ENCODE peak calls at places on chromosomes 3 and 15, in six cellular contexts. One of them, this sample, is unnamed.

GRCh38 chr3:105364113-105364512 is 2.6 kb upstream of the ALCAM start:
- DNase-seq in HCT116: no peak
- DNase-seq in adrenal gland: peak
- DNase-seq in hepatocyte: no peak
- DNase-seq in PC-9: no peak
- DNase-seq in GM23338: no peak
- DNase-seq in this sample: no peak

GRCh38 chr15:65355173-65355982 is 22.4 kb downstream of the IGDCC3 start:
- DNase-seq in HCT116: no peak
- DNase-seq in adrenal gland: no peak
- DNase-seq in hepatocyte: peak
- DNase-seq in PC-9: no peak
- DNase-seq in GM23338: peak
- DNase-seq in this sample: no peak

GRCh38 chr3:123371426-123371825 is 77.5 kb downstream of the ADCY5 start:
- DNase-seq in HCT116: no peak
- DNase-seq in adrenal gland: no peak
- DNase-seq in hepatocyte: no peak
- DNase-seq in PC-9: no peak
- DNase-seq in GM23338: no peak
- DNase-seq in this sample: no peak

GRCh38 chr3:127177226-127177625 is 15.7 kb upstream of the PRR23E start:
- DNase-seq in HCT116: no peak
- DNase-seq in adrenal gland: no peak
- DNase-seq in hepatocyte: no peak
- DNase-seq in PC-9: peak
- DNase-seq in GM23338: no peak
- DNase-seq in this sample: peak

GRCh38 chr15:45181491-45182285 is 6.1 kb downstream of the SHF start:
- DNase-seq in HCT116: no peak
- DNase-seq in adrenal gland: no peak
- DNase-seq in hepatocyte: no peak
- DNase-seq in PC-9: no peak
- DNase-seq in GM23338: peak
- DNase-seq in this sample: no peak

GRCh38 chr15:78551902-78552301 is 11.7 kb downstream of the PSMA4 start:
- DNase-seq in HCT116: no peak
- DNase-seq in adrenal gland: no peak
- DNase-seq in hepatocyte: no peak
- DNase-seq in PC-9: no peak
- DNase-seq in GM23338: no peak
- DNase-seq in this sample: no peak

GRCh38 chr15:45094358-45094730 is 19.6 kb downstream of the DUOX2 start:
- DNase-seq in HCT116: no peak
- DNase-seq in adrenal gland: peak
- DNase-seq in hepatocyte: peak
- DNase-seq in PC-9: no peak
- DNase-seq in GM23338: no peak
- DNase-seq in this sample: no peak

GRCh38 chr15:68781766-68782588 is 38.7 kb downstream of the ANP32A start:
- DNase-seq in HCT116: no peak
- DNase-seq in adrenal gland: peak
- DNase-seq in hepatocyte: no peak
- DNase-seq in PC-9: no peak
- DNase-seq in GM23338: no peak
- DNase-seq in this sample: no peak

GRCh38 chr3:104510091-104510860 is 856.4 kb upstream of the ALCAM start:
- DNase-seq in HCT116: no peak
- DNase-seq in adrenal gland: no peak
- DNase-seq in hepatocyte: no peak
- DNase-seq in PC-9: no peak
- DNase-seq in GM23338: no peak
- DNase-seq in this sample: no peak

GRCh38 chr15:25674948-25675347 is 188.2 kb downstream of the ATP10A start:
- DNase-seq in HCT116: no peak
- DNase-seq in adrenal gland: no peak
- DNase-seq in hepatocyte: no peak
- DNase-seq in PC-9: no peak
- DNase-seq in GM23338: no peak
- DNase-seq in this sample: no peak

GRCh38 chr15:81274932-81275341 is 49.0 kb downstream of the STARD5 start:
- DNase-seq in HCT116: peak
- DNase-seq in adrenal gland: peak
- DNase-seq in hepatocyte: peak
- DNase-seq in PC-9: peak
- DNase-seq in GM23338: peak
- DNase-seq in this sample: peak

GRCh38 chr3:14810070-14810732 is 8.6 kb upstream of the FGD5 start:
- DNase-seq in HCT116: no peak
- DNase-seq in adrenal gland: peak
- DNase-seq in hepatocyte: peak
- DNase-seq in PC-9: no peak
- DNase-seq in GM23338: peak
- DNase-seq in this sample: no peak

GRCh38 chr15:58201536-58201935 is 63.4 kb downstream of the AQP9 start:
- DNase-seq in HCT116: no peak
- DNase-seq in adrenal gland: no peak
- DNase-seq in hepatocyte: no peak
- DNase-seq in PC-9: no peak
- DNase-seq in GM23338: no peak
- DNase-seq in this sample: no peak

GRCh38 chr15:68503791-68504720 is 72.1 kb upstream of the ITGA11 start:
- DNase-seq in HCT116: no peak
- DNase-seq in adrenal gland: no peak
- DNase-seq in hepatocyte: no peak
- DNase-seq in PC-9: no peak
- DNase-seq in GM23338: no peak
- DNase-seq in this sample: no peak

GRCh38 chr15:74954515-74954914 is 2.1 kb downstream of the RPP25 start:
- DNase-seq in HCT116: no peak
- DNase-seq in adrenal gland: peak
- DNase-seq in hepatocyte: peak
- DNase-seq in PC-9: no peak
- DNase-seq in GM23338: no peak
- DNase-seq in this sample: no peak

GRCh38 chr3:139607981-139608380 is 68.4 kb upstream of the RBP1 start:
- DNase-seq in HCT116: no peak
- DNase-seq in adrenal gland: no peak
- DNase-seq in hepatocyte: no peak
- DNase-seq in PC-9: no peak
- DNase-seq in GM23338: peak
- DNase-seq in this sample: no peak

GRCh38 chr15:93250212-93250611 is 161.2 kb upstream of the RGMA start:
- DNase-seq in HCT116: no peak
- DNase-seq in adrenal gland: peak
- DNase-seq in hepatocyte: no peak
- DNase-seq in PC-9: no peak
- DNase-seq in GM23338: no peak
- DNase-seq in this sample: no peak

GRCh38 chr15:68806220-68807105 is 14.2 kb downstream of the ANP32A start:
- DNase-seq in HCT116: no peak
- DNase-seq in adrenal gland: no peak
- DNase-seq in hepatocyte: no peak
- DNase-seq in PC-9: no peak
- DNase-seq in GM23338: no peak
- DNase-seq in this sample: no peak

GRCh38 chr3:15768421-15769255 is 29.1 kb downstream of the ANKRD28 start:
- DNase-seq in HCT116: peak
- DNase-seq in adrenal gland: peak
- DNase-seq in hepatocyte: peak
- DNase-seq in PC-9: no peak
- DNase-seq in GM23338: no peak
- DNase-seq in this sample: no peak

GRCh38 chr15:70047386-70048195 is 50.1 kb downstream of the TLE3 start:
- DNase-seq in HCT116: no peak
- DNase-seq in adrenal gland: no peak
- DNase-seq in hepatocyte: no peak
- DNase-seq in PC-9: no peak
- DNase-seq in GM23338: no peak
- DNase-seq in this sample: no peak

GRCh38 chr3:114904633-114905032 is 242.5 kb downstream of the ZBTB20 start:
- DNase-seq in HCT116: no peak
- DNase-seq in adrenal gland: no peak
- DNase-seq in hepatocyte: no peak
- DNase-seq in PC-9: no peak
- DNase-seq in GM23338: no peak
- DNase-seq in this sample: no peak

GRCh38 chr15:91265431-91265940 is 165.4 kb downstream of the SV2B start:
- DNase-seq in HCT116: no peak
- DNase-seq in adrenal gland: peak
- DNase-seq in hepatocyte: no peak
- DNase-seq in PC-9: no peak
- DNase-seq in GM23338: no peak
- DNase-seq in this sample: no peak

GRCh38 chr3:35772364-35773009 is 133.2 kb downstream of the ARPP21 start:
- DNase-seq in HCT116: no peak
- DNase-seq in adrenal gland: no peak
- DNase-seq in hepatocyte: no peak
- DNase-seq in PC-9: no peak
- DNase-seq in GM23338: no peak
- DNase-seq in this sample: no peak

GRCh38 chr3:58009026-58009748 is 965 bp downstream of the FLNB start:
- DNase-seq in HCT116: no peak
- DNase-seq in adrenal gland: no peak
- DNase-seq in hepatocyte: peak
- DNase-seq in PC-9: no peak
- DNase-seq in GM23338: peak
- DNase-seq in this sample: peak

GRCh38 chr15:63489352-63489751 is 15.0 kb upstream of the USP3 start:
- DNase-seq in HCT116: no peak
- DNase-seq in adrenal gland: no peak
- DNase-seq in hepatocyte: no peak
- DNase-seq in PC-9: no peak
- DNase-seq in GM23338: no peak
- DNase-seq in this sample: no peak

GRCh38 chr3:123758081-123758564 is 126.0 kb downstream of the MYLK start:
- DNase-seq in HCT116: no peak
- DNase-seq in adrenal gland: no peak
- DNase-seq in hepatocyte: no peak
- DNase-seq in PC-9: no peak
- DNase-seq in GM23338: no peak
- DNase-seq in this sample: no peak

GRCh38 chr15:53611145-53611920 is 148.1 kb downstream of the WDR72 start:
- DNase-seq in HCT116: no peak
- DNase-seq in adrenal gland: no peak
- DNase-seq in hepatocyte: no peak
- DNase-seq in PC-9: no peak
- DNase-seq in GM23338: peak
- DNase-seq in this sample: no peak

GRCh38 chr15:66253643-66254363 is at the start of gene MEGF11:
- DNase-seq in HCT116: no peak
- DNase-seq in adrenal gland: peak
- DNase-seq in hepatocyte: peak
- DNase-seq in PC-9: peak
- DNase-seq in GM23338: peak
- DNase-seq in this sample: no peak

GRCh38 chr3:85297291-85297690 is 338.5 kb downstream of the CADM2 start:
- DNase-seq in HCT116: no peak
- DNase-seq in adrenal gland: no peak
- DNase-seq in hepatocyte: no peak
- DNase-seq in PC-9: no peak
- DNase-seq in GM23338: no peak
- DNase-seq in this sample: no peak

GRCh38 chr3:138282836-138283235 is 46.8 kb downstream of the NME9 start:
- DNase-seq in HCT116: no peak
- DNase-seq in adrenal gland: no peak
- DNase-seq in hepatocyte: no peak
- DNase-seq in PC-9: no peak
- DNase-seq in GM23338: no peak
- DNase-seq in this sample: no peak
- H3K27ac ChIP-seq in HCT116: no peak
- H3K27ac ChIP-seq in adrenal gland: no peak
- H3K27ac ChIP-seq in hepatocyte: no peak
- H3K27ac ChIP-seq in PC-9: no peak
- H3K27ac ChIP-seq in GM23338: no peak
- H3K27ac ChIP-seq in this sample: no peak

GRCh38 chr15:98655732-98656131 is 7.4 kb downstream of the IGF1R start:
- DNase-seq in HCT116: no peak
- DNase-seq in adrenal gland: no peak
- DNase-seq in hepatocyte: no peak
- DNase-seq in PC-9: no peak
- DNase-seq in GM23338: no peak
- DNase-seq in this sample: no peak
- H3K27ac ChIP-seq in HCT116: no peak
- H3K27ac ChIP-seq in adrenal gland: no peak
- H3K27ac ChIP-seq in hepatocyte: no peak
- H3K27ac ChIP-seq in PC-9: no peak
- H3K27ac ChIP-seq in GM23338: no peak
- H3K27ac ChIP-seq in this sample: no peak

DNA sequence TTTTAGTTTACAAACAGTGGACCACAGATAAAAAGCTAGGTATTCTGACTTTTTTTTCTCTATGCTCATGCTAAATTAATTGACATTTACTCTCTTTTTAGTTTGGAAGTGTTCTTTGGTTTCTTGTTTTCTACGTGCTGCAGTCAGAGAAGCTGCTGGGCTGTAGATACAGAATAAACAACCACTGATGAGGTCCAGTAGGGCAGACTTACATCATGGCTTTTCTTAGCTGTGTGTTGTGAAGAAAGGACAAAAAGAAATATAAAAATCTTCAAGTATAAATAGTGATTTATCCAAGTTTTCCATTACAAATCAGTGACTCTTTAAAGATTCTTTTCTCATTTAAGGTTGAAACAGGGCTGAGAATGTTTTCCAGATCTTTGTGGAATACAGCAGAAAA is 122.2 kb downstream of the CMSS1 start:
- DNase-seq in HCT116: no peak
- DNase-seq in adrenal gland: no peak
- DNase-seq in hepatocyte: no peak
- DNase-seq in PC-9: no peak
- DNase-seq in GM23338: no peak
- DNase-seq in this sample: no peak
- H3K27ac ChIP-seq in HCT116: no peak
- H3K27ac ChIP-seq in adrenal gland: no peak
- H3K27ac ChIP-seq in hepatocyte: peak
- H3K27ac ChIP-seq in PC-9: no peak
- H3K27ac ChIP-seq in GM23338: no peak
- H3K27ac ChIP-seq in this sample: peak

DNA sequence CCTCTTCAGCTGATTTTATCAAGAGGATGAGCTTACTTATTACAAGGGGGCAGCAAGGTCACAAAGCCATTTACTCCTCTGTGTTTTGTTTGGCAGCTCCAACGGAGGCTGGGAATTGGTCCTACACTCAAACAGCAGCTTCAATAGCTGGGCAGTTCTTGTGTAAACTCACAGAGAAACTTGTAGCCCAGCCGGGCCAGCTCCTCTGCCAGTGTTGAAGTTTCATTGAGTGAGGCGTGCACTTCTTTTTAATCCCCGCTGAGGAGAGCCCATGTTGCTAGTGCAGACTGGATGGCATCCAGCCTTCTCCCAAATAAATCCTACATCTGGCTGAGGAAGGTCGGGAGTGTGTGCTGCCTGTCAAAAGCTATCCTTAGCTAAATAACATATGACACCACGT is 59.5 kb downstream of the BFSP2 start:
- DNase-seq in HCT116: no peak
- DNase-seq in adrenal gland: no peak
- DNase-seq in hepatocyte: no peak
- DNase-seq in PC-9: no peak
- DNase-seq in GM23338: no peak
- DNase-seq in this sample: peak
- H3K27ac ChIP-seq in HCT116: no peak
- H3K27ac ChIP-seq in adrenal gland: no peak
- H3K27ac ChIP-seq in hepatocyte: peak
- H3K27ac ChIP-seq in PC-9: no peak
- H3K27ac ChIP-seq in GM23338: no peak
- H3K27ac ChIP-seq in this sample: no peak

This sample was measured in stomach.